ENCODE peak calls at places on chromosomes 3 and 15, in six cellular contexts. One of them, this sample, is unnamed.

GRCh38 chr3:181952221-181952620 is 240.5 kb downstream of the SOX2 start:
- DNase-seq in SK-N-SH: no peak
- DNase-seq in right atrium auricular region: no peak
- DNase-seq in HuH-7: no peak
- DNase-seq in stimulated activated CD4-positive, alpha-beta T cell treated with anti-CD3 and anti-CD28 coated beads, Interleukin-4, amount 100 ng/mL, for 4 hours: no peak
- DNase-seq in M059J: peak; percentile 63
- DNase-seq in this sample: no peak

GRCh38 chr3:72347819-72348319 is 500.4 kb downstream of the SHQ1 start:
- DNase-seq in SK-N-SH: no peak
- DNase-seq in right atrium auricular region: peak; percentile 78
- DNase-seq in HuH-7: no peak
- DNase-seq in stimulated activated CD4-positive, alpha-beta T cell treated with anti-CD3 and anti-CD28 coated beads, Interleukin-4, amount 100 ng/mL, for 4 hours: peak; percentile 44
- DNase-seq in M059J: peak; percentile 95
- DNase-seq in this sample: no peak

GRCh38 chr3:108887137-108887536 is 64.6 kb downstream of the TRAT1 start:
- DNase-seq in SK-N-SH: peak; percentile 44
- DNase-seq in right atrium auricular region: no peak
- DNase-seq in HuH-7: no peak
- DNase-seq in stimulated activated CD4-positive, alpha-beta T cell treated with anti-CD3 and anti-CD28 coated beads, Interleukin-4, amount 100 ng/mL, for 4 hours: no peak
- DNase-seq in M059J: no peak
- DNase-seq in this sample: no peak

GRCh38 chr3:46908986-46909534 is 31.5 kb downstream of the PTH1R start:
- DNase-seq in SK-N-SH: no peak
- DNase-seq in right atrium auricular region: no peak
- DNase-seq in HuH-7: no peak
- DNase-seq in stimulated activated CD4-positive, alpha-beta T cell treated with anti-CD3 and anti-CD28 coated beads, Interleukin-4, amount 100 ng/mL, for 4 hours: no peak
- DNase-seq in M059J: no peak
- DNase-seq in this sample: no peak

GRCh38 chr3:122233109-122233952 is 49.9 kb downstream of the CASR start:
- DNase-seq in SK-N-SH: no peak
- DNase-seq in right atrium auricular region: no peak
- DNase-seq in HuH-7: no peak
- DNase-seq in stimulated activated CD4-positive, alpha-beta T cell treated with anti-CD3 and anti-CD28 coated beads, Interleukin-4, amount 100 ng/mL, for 4 hours: no peak
- DNase-seq in M059J: no peak
- DNase-seq in this sample: no peak

GRCh38 chr3:14424711-14425573 is 22.5 kb downstream of the SLC6A6 start:
- DNase-seq in SK-N-SH: no peak
- DNase-seq in right atrium auricular region: no peak
- DNase-seq in HuH-7: no peak
- DNase-seq in stimulated activated CD4-positive, alpha-beta T cell treated with anti-CD3 and anti-CD28 coated beads, Interleukin-4, amount 100 ng/mL, for 4 hours: no peak
- DNase-seq in M059J: peak; percentile 86
- DNase-seq in this sample: no peak

GRCh38 chr3:192833177-192833890 is 84.3 kb downstream of the MB21D2 start:
- DNase-seq in SK-N-SH: no peak
- DNase-seq in right atrium auricular region: no peak
- DNase-seq in HuH-7: no peak
- DNase-seq in stimulated activated CD4-positive, alpha-beta T cell treated with anti-CD3 and anti-CD28 coated beads, Interleukin-4, amount 100 ng/mL, for 4 hours: no peak
- DNase-seq in M059J: peak; percentile 91
- DNase-seq in this sample: peak; percentile 46

GRCh38 chr15:55879181-55879580 is 114.2 kb downstream of the NEDD4 start:
- DNase-seq in SK-N-SH: no peak
- DNase-seq in right atrium auricular region: no peak
- DNase-seq in HuH-7: no peak
- DNase-seq in stimulated activated CD4-positive, alpha-beta T cell treated with anti-CD3 and anti-CD28 coated beads, Interleukin-4, amount 100 ng/mL, for 4 hours: no peak
- DNase-seq in M059J: peak; percentile 10
- DNase-seq in this sample: no peak